ENCODE peak calls at places on chromosomes 6 and 20, in five cellular contexts. A is progenitor cell of endocrine pancreas; S is GM10248; U is A549; P is stimulated activated CD4-positive, alpha-beta T cell treated with anti-CD3 and anti-CD28 coated beads, Interleukin-15, amount 100 ng/mL, for 1 hour. Z is an unnamed sample.

GRCh38 chr6:169387809-169388383 is 134.2 kb upstream of the THBS2 start:
- DNase-seq in P (no peak), S (no peak), U (no peak), A (no peak), Z (no peak)

GRCh38 chr6:107068691-107069630 is 41.0 kb downstream of the MTRES1 start:
- DNase-seq in S (no peak), P (no peak), A (no peak), U (no peak), Z (no peak)

GRCh38 chr6:156560476-156560875 is 216.7 kb upstream of the ARID1B start:
- DNase-seq in S (no peak), P (no peak), A (no peak), U (peak; percentile 6), Z (no peak)

GRCh38 chr20:15739056-15739455 is 834.2 kb downstream of the KIF16B start:
- DNase-seq in U (no peak), P (no peak), S (no peak), A (no peak), Z (no peak)

GRCh38 chr20:10584319-10584812 is 89.4 kb downstream of the JAG1 start:
- DNase-seq in A (no peak), S (no peak), P (no peak), U (no peak), Z (no peak)

GRCh38 chr6:111662192-111662793 is 56.6 kb upstream of the TRAF3IP2 start:
- DNase-seq in U (no peak), S (no peak), P (no peak), A (no peak), Z (no peak)

GRCh38 chr6:33822575-33823395 is 19.0 kb upstream of the MLN start:
- DNase-seq in A (no peak), U (peak; percentile 54), S (no peak), P (no peak), Z (no peak)

GRCh38 chr20:39903806-39904205 is 785.2 kb downstream of the MAFB start:
- DNase-seq in P (no peak), A (no peak), S (no peak), U (no peak), Z (no peak)

GRCh38 chr20:57570898-57571297 is 10.0 kb downstream of the PCK1 start:
- DNase-seq in A (no peak), U (no peak), P (no peak), S (no peak), Z (no peak)

Z was measured in GM13976.